ENCODE peak calls at places on chromosomes 2 and 18, in ten cellular contexts. F, N, T, H, P, G, K, X, Q and R are unnamed samples.
A peak's percentile ranks its signal among the peaks of the same experiment; 100 is the strongest.

GRCh38 chr18:3526421-3527354 is 76.7 kb downstream of the TGIF1 start:
- DNase-seq in H (peak; percentile 79), P (peak; percentile 3), T (no peak), Q (no peak), K (no peak), X (peak; percentile 82), F (no peak), G (no peak), N (peak; percentile 15), R (no peak)

GRCh38 chr2:66538291-66538690 is 103.4 kb downstream of the MEIS1 start:
- DNase-seq in X (no peak), T (no peak), K (no peak), G (no peak), F (no peak), P (peak; percentile 46), Q (no peak), H (no peak), N (peak; percentile 47), R (no peak)

GRCh38 chr2:95539836-95540235 is 52.0 kb upstream of the TRIM43 start:
- DNase-seq in Q (no peak), F (no peak), K (no peak), N (no peak), P (no peak), G (no peak), X (no peak), H (no peak), T (no peak), R (no peak)

GRCh38 chr2:207768168-207768890 is 1.4 kb downstream of the FZD5 start:
- DNase-seq in G (peak; percentile 21), F (no peak), T (peak; percentile 15), P (peak; percentile 58), N (no peak), K (peak; percentile 54), H (peak; percentile 59), Q (no peak), X (no peak), R (no peak)

GRCh38 chr2:74205586-74205985 is 7.2 kb downstream of the MTHFD2 start:
- DNase-seq in G (no peak), T (peak; percentile 3), H (no peak), N (no peak), P (no peak), F (no peak), X (no peak), K (no peak), Q (no peak), R (no peak)

GRCh38 chr2:70461414-70461813 is 92.2 kb downstream of the TGFA start:
- DNase-seq in N (no peak), G (no peak), T (no peak), H (no peak), K (no peak), P (no peak), X (no peak), F (no peak), Q (no peak), R (no peak)

GRCh38 chr2:55033076-55033742 is 17.0 kb downstream of the RTN4 start:
- DNase-seq in T (no peak), Q (no peak), K (no peak), G (no peak), N (no peak), P (no peak), X (no peak), H (no peak), F (no peak), R (peak; percentile 48)

GRCh38 chr2:191020742-191021381 is 6.9 kb upstream of the STAT1 start:
- DNase-seq in X (peak; percentile 48), T (no peak), P (peak; percentile 77), F (no peak), N (peak; percentile 90), H (peak; percentile 88), K (peak; percentile 33), Q (peak; percentile 42), G (no peak), R (no peak)

GRCh38 chr2:26039603-26040367 is 5.9 kb downstream of the RAB10 start:
- DNase-seq in T (no peak), K (no peak), X (no peak), Q (no peak), G (no peak), N (no peak), H (no peak), P (peak; percentile 22), F (no peak), R (no peak)

GRCh38 chr18:27847412-27847811 is 329.5 kb downstream of the CDH2 start:
- DNase-seq in X (no peak), G (no peak), H (no peak), K (no peak), P (no peak), N (no peak), Q (no peak), F (no peak), T (no peak), R (no peak)

GRCh38 chr2:224922142-224922727 is 120.0 kb downstream of the DOCK10 start:
- DNase-seq in G (no peak), Q (no peak), T (no peak), P (no peak), X (peak; percentile 25), K (no peak), H (peak; percentile 16), N (no peak), F (no peak), R (peak; percentile 17)

GRCh38 chr2:207223051-207223450 is 57.3 kb upstream of the KLF7 start:
- DNase-seq in K (no peak), X (peak; percentile 87), H (no peak), G (no peak), N (peak; percentile 80), T (no peak), P (peak; percentile 81), F (no peak), Q (no peak), R (no peak)

GRCh38 chr2:236932711-236933300 is 152.9 kb upstream of the COPS8 start:
- DNase-seq in G (no peak), H (no peak), Q (no peak), F (no peak), K (no peak), N (no peak), P (no peak), T (no peak), X (no peak), R (no peak)

GRCh38 chr2:23390152-23390551 is 5.2 kb downstream of the KLHL29 start:
- DNase-seq in X (no peak), T (no peak), K (no peak), P (no peak), Q (no peak), N (no peak), G (no peak), F (no peak), H (no peak), R (no peak)

GRCh38 chr2:149466635-149467034 is 120.9 kb downstream of the MMADHC start:
- DNase-seq in T (no peak), Q (no peak), G (no peak), N (no peak), K (no peak), P (peak; percentile 57), X (no peak), F (no peak), H (peak; percentile 21), R (no peak)

GRCh38 chr2:82498777-82499443 is 1960.2 kb downstream of the SUCLG1 start:
- DNase-seq in H (no peak), G (no peak), K (no peak), X (no peak), T (no peak), F (no peak), N (no peak), P (no peak), Q (no peak), R (no peak)

GRCh38 chr18:54381640-54382039 is 23.9 kb downstream of the C18orf54 start:
- DNase-seq in N (no peak), K (no peak), T (no peak), G (no peak), Q (no peak), P (no peak), H (no peak), X (no peak), F (no peak), R (no peak)

GRCh38 chr2:136126021-136126420 is 8.1 kb upstream of the CXCR4 start:
- DNase-seq in P (no peak), K (no peak), N (no peak), T (no peak), H (no peak), F (no peak), G (no peak), Q (no peak), X (no peak), R (no peak)

GRCh38 chr2:147789720-147790119 is 55.1 kb upstream of the ACVR2A start:
- DNase-seq in T (no peak), H (peak; percentile 6), N (peak; percentile 78), G (no peak), X (no peak), F (no peak), P (peak; percentile 74), Q (no peak), K (no peak), R (no peak)

GRCh38 chr2:36889782-36890181 is 76.6 kb downstream of the STRN start:
- DNase-seq in Q (no peak), N (peak; percentile 99), P (peak; percentile 92), T (no peak), H (peak; percentile 88), X (peak; percentile 99), G (no peak), K (no peak), F (no peak), R (no peak)

GRCh38 chr2:104286806-104287205 is 567.1 kb upstream of the POU3F3 start:
- DNase-seq in T (no peak), G (no peak), X (no peak), K (no peak), F (no peak), N (no peak), H (no peak), Q (no peak), P (no peak), R (no peak)

GRCh38 chr2:158510887-158511286 is 54.1 kb downstream of the PKP4 start:
- DNase-seq in N (no peak), P (no peak), F (no peak), T (no peak), Q (no peak), G (no peak), X (no peak), K (no peak), H (no peak), R (no peak)

GRCh38 chr2:75561566-75562512 is 1.1 kb upstream of the EVA1A start:
- DNase-seq in H (peak; percentile 8), P (peak; percentile 52), F (no peak), Q (no peak), X (peak; percentile 56), G (no peak), T (no peak), K (no peak), N (peak; percentile 27), R (no peak)

GRCh38 chr2:53512071-53512841 is 255.3 kb upstream of the CHAC2 start:
- DNase-seq in H (no peak), P (peak; percentile 61), N (peak; percentile 68), K (no peak), G (no peak), X (peak; percentile 54), Q (no peak), T (no peak), F (no peak), R (no peak)

GRCh38 chr2:237152361-237152760 is 66.7 kb downstream of the COPS8 start:
- DNase-seq in T (no peak), F (no peak), K (no peak), X (no peak), P (no peak), N (no peak), Q (no peak), G (no peak), H (no peak), R (no peak)